ENCODE peak calls at places on chromosomes 13 and 19, in four cellular contexts. D, B, O and X are unnamed samples.
A peak's percentile ranks its signal among the peaks of the same experiment; 100 is the strongest.

GRCh38 chr19:55310498-55310897 is 14.6 kb downstream of the TMEM150B start:
- DNase-seq in D (no peak), B (no peak), O (no peak), X (no peak)

GRCh38 chr13:109611912-109612691 is 174.3 kb downstream of the IRS2 start:
- DNase-seq in D (no peak), B (no peak), O (no peak), X (no peak)

GRCh38 chr13:84192125-84192524 is 309.9 kb upstream of the SLITRK1 start:
- DNase-seq in D (no peak), B (no peak), O (no peak), X (no peak)

GRCh38 chr19:39078436-39079200 is 5.5 kb upstream of the ACP7 start:
- DNase-seq in D (no peak), B (no peak), O (no peak), X (no peak)

GRCh38 chr13:49627831-49628652 is at the start of gene ARL11:
- DNase-seq in D (peak; percentile 81), B (peak; percentile 87), O (no peak), X (peak; percentile 90)

GRCh38 chr19:615619-616018 is 17.7 kb downstream of the POLRMT start:
- DNase-seq in D (no peak), B (no peak), O (no peak), X (peak; percentile 65)

GRCh38 chr19:27805848-27806247 is 1407.1 kb downstream of the UQCRFS1 start:
- DNase-seq in D (no peak), B (no peak), O (no peak), X (peak; percentile 19)

GRCh38 chr19:6970478-6970877 is 50.8 kb downstream of the MBD3L2B start:
- DNase-seq in D (peak; percentile 93), B (no peak), O (no peak), X (no peak)

GRCh38 chr19:44777715-44778347 is at the start of gene CBLC:
- DNase-seq in D (no peak), B (peak; percentile 66), O (no peak), X (peak; percentile 99)

GRCh38 chr13:113555141-113555540 is 29.4 kb upstream of the TFDP1 start:
- DNase-seq in D (no peak), B (no peak), O (peak; percentile 47), X (no peak)

GRCh38 chr13:42272115-42272756 is at the start of gene AKAP11:
- DNase-seq in D (no peak), B (peak; percentile 57), O (peak; percentile 63), X (peak; percentile 73)

GRCh38 chr19:18280247-18281081 is 958 bp downstream of the JUND start:
- DNase-seq in D (peak; percentile 85), B (peak; percentile 85), O (peak; percentile 81), X (peak; percentile 46)

GRCh38 chr19:47471733-47472457 is at the start of gene SLC8A2:
- DNase-seq in D (peak; percentile 59), B (peak; percentile 50), O (no peak), X (peak; percentile 95)

GRCh38 chr19:42121666-42122069 is 10.6 kb downstream of the POU2F2 start:
- DNase-seq in D (peak; percentile 70), B (peak; percentile 67), O (no peak), X (peak; percentile 69)

GRCh38 chr13:60146491-60146890 is 17.2 kb downstream of the DIAPH3 start:
- DNase-seq in D (no peak), B (no peak), O (no peak), X (no peak)

GRCh38 chr19:13100031-13100588 is 2.5 kb downstream of the LYL1 start:
- DNase-seq in D (no peak), B (no peak), O (no peak), X (no peak)
- H3K27ac ChIP-seq in D (peak overlapping the region; percentile 99), B (peak overlapping the region; percentile 90), O (peak overlapping the region; percentile 84), X (no peak overlapping the region)

GRCh38 chr13:79663977-79664636 is 183.2 kb downstream of the NDFIP2 start:
- DNase-seq in D (no peak), B (no peak), O (no peak), X (no peak)
- H3K27ac ChIP-seq in D (no peak overlapping the region), B (no peak overlapping the region), O (peak overlapping the region; percentile 57), X (no peak overlapping the region)

DNA sequence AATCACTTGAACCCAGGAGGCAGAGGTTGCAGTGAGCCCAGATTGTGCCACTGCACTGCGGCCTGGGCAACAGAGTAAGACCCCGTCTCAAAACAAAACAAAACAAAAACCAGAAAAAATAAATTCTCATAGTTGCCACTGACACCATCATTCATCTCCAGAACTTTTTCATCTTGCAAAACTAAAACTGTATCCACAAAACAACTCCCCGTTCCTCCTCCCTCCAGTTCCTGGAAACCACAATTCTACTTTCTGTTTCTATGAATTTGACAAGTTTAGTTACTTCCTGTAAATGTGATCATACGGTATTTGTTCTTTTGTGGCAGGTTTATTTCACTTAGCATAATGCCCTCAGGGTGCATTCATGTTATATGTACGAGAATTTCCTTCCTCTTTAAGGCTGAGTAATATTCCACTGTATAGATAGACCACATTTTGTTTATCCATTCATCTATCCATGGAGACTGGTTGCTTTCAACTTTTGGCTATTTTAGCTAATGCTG is 13.2 kb upstream of the ADGRE5 start:
- DNase-seq in D (no peak), B (no peak), O (no peak), X (no peak)
- H3K27ac ChIP-seq in D (peak overlapping the region; percentile 10), B (no peak overlapping the region), O (no peak overlapping the region), X (no peak overlapping the region)

GRCh38 chr19:3633559-3633988 is 7.0 kb upstream of the CACTIN start:
- DNase-seq in D (no peak), B (no peak), O (no peak), X (no peak)
- H3K27ac ChIP-seq in D (no peak overlapping the region), B (no peak overlapping the region), O (no peak overlapping the region), X (no peak overlapping the region)

GRCh38 chr19:51771369-51771768 is 10.4 kb downstream of the FPR2 start:
- DNase-seq in D (no peak), B (no peak), O (no peak), X (no peak)
- H3K27ac ChIP-seq in D (peak overlapping the region; percentile 78), B (peak overlapping the region; percentile 5), O (no peak overlapping the region), X (no peak overlapping the region)

GRCh38 chr13:102770435-102770834 is 3.2 kb downstream of the TEX30 start:
- DNase-seq in D (no peak), B (no peak), O (no peak), X (no peak)
- H3K27ac ChIP-seq in D (no peak overlapping the region), B (no peak overlapping the region), O (no peak overlapping the region), X (no peak overlapping the region)

GRCh38 chr19:49690656-49691242 is at the start of gene CPT1C:
- DNase-seq in D (no peak), B (peak; percentile 73), O (peak; percentile 82), X (peak; percentile 97)
- H3K27ac ChIP-seq in D (no peak within 1 kb of the TSS), B (peak within 1 kb of the TSS; percentile 61), O (peak within 1 kb of the TSS; percentile 43), X (peak within 1 kb of the TSS; percentile 76)